ENCODE peak calls at places on chromosomes 11 and 22, in five cellular contexts. U, D, V, M and J are unnamed samples.

GRCh38 chr11:8263109-8263768 is 439 bp downstream of the LMO1 start:
- DNase-seq in U (no peak), D (no peak), V (no peak), M (no peak), J (no peak)

GRCh38 chr22:17881366-17881765 is 107.1 kb upstream of the BID start:
- DNase-seq in U (no peak), D (no peak), V (no peak), M (no peak), J (no peak)

GRCh38 chr22:36385491-36386350 is 2.0 kb downstream of the MYH9 start:
- DNase-seq in U (peak; percentile 65), D (peak; percentile 73), V (no peak), M (peak; percentile 95), J (peak; percentile 90)

GRCh38 chr11:28448186-28448585 is 340.0 kb downstream of the METTL15 start:
- DNase-seq in U (no peak), D (no peak), V (peak; percentile 18), M (no peak), J (no peak)

GRCh38 chr11:102139081-102139498 is 28.8 kb downstream of the YAP1 start:
- DNase-seq in U (no peak), D (peak; percentile 86), V (peak; percentile 68), M (peak; percentile 72), J (peak; percentile 63)

GRCh38 chr22:49048591-49048990 is 779.1 kb downstream of the BRD1 start:
- DNase-seq in U (no peak), D (no peak), V (no peak), M (no peak), J (no peak)

GRCh38 chr11:105960252-105961245 is 61.5 kb downstream of the MSANTD4 start:
- DNase-seq in U (no peak), D (no peak), V (no peak), M (no peak), J (no peak)

GRCh38 chr11:133955091-133955846 is 1.5 kb downstream of the IGSF9B start:
- DNase-seq in U (peak; percentile 31), D (no peak), V (no peak), M (no peak), J (no peak)

GRCh38 chr22:42300286-42301071 is 30.0 kb upstream of the TCF20 start:
- DNase-seq in U (peak; percentile 55), D (no peak), V (no peak), M (peak; percentile 77), J (peak; percentile 53)

GRCh38 chr11:62217191-62217748 is 8.8 kb downstream of the SCGB2A1 start:
- DNase-seq in U (no peak), D (peak; percentile 16), V (no peak), M (peak; percentile 39), J (peak; percentile 23)

GRCh38 chr11:119583585-119583984 is 145.4 kb downstream of the NECTIN1 start:
- DNase-seq in U (no peak), D (no peak), V (no peak), M (no peak), J (no peak)

GRCh38 chr11:67048515-67048914 is 8.1 kb upstream of the RHOD start:
- DNase-seq in U (no peak), D (no peak), V (no peak), M (no peak), J (no peak)

GRCh38 chr22:23218867-23219251 is 38.5 kb downstream of the BCR start:
- DNase-seq in U (no peak), D (peak; percentile 64), V (no peak), M (no peak), J (peak; percentile 84)

GRCh38 chr11:32430586-32431357 is 4.6 kb downstream of the WT1 start:
- DNase-seq in U (no peak), D (no peak), V (no peak), M (no peak), J (no peak)

GRCh38 chr11:1012291-1012690 is 24.2 kb downstream of the MUC6 start:
- DNase-seq in U (no peak), D (no peak), V (no peak), M (no peak), J (no peak)